ENCODE peak calls at places on chromosome 3, in five cellular contexts. W is HepG2, D is GM12878, K is K562, Z is GM23338. Y is an unnamed sample.

GRCh38 chr3:111761309-111761795 is 97.7 kb upstream of the PHLDB2 start:
- DNase-seq in W (no peak), D (no peak), K (no peak), Z (no peak), Y (peak)

GRCh38 chr3:111607242-111607641 is 12.1 kb upstream of the ZBED2 start:
- DNase-seq in W (no peak), D (no peak), K (no peak), Z (no peak), Y (no peak)

GRCh38 chr3:135564696-135565095 is 400.8 kb upstream of the PPP2R3A start:
- DNase-seq in W (no peak), D (no peak), K (no peak), Z (no peak), Y (no peak)

GRCh38 chr3:99875573-99875924 is 57.9 kb downstream of the CMSS1 start:
- DNase-seq in W (peak), D (no peak), K (peak), Z (peak), Y (no peak)

GRCh38 chr3:141797167-141797773 is 34.1 kb downstream of the GRK7 start:
- DNase-seq in W (no peak), D (no peak), K (no peak), Z (peak), Y (no peak)

GRCh38 chr3:47324278-47324865 is 41.6 kb downstream of the KLHL18 start:
- DNase-seq in W (peak), D (peak), K (peak), Z (peak), Y (peak)

GRCh38 chr3:174397848-174398247 is 461.3 kb upstream of the NAALADL2 start:
- DNase-seq in W (peak), D (no peak), K (no peak), Z (peak), Y (peak)

GRCh38 chr3:100993309-100993708 is at the start of gene ABI3BP:
- DNase-seq in W (no peak), D (no peak), K (no peak), Z (no peak), Y (peak)

GRCh38 chr3:187963003-187963676 is 190.8 kb upstream of the LPP start:
- DNase-seq in W (no peak), D (no peak), K (no peak), Z (peak), Y (no peak)

GRCh38 chr3:94234177-94234788 is 171.4 kb downstream of the NSUN3 start:
- DNase-seq in W (peak), D (no peak), K (peak), Z (peak), Y (peak)

GRCh38 chr3:71309342-71309741 is 274.2 kb downstream of the FOXP1 start:
- DNase-seq in W (no peak), D (no peak), K (no peak), Z (no peak), Y (no peak)

GRCh38 chr3:62094461-62094860 is 278.9 kb downstream of the FEZF2 start:
- DNase-seq in W (no peak), D (no peak), K (no peak), Z (no peak), Y (no peak)

GRCh38 chr3:152298393-152299242 is 29.9 kb downstream of the MBNL1 start:
- DNase-seq in W (peak), D (peak), K (peak), Z (no peak), Y (peak)

GRCh38 chr3:189304465-189305341 is 132.9 kb downstream of the TPRG1 start:
- DNase-seq in W (no peak), D (no peak), K (no peak), Z (peak), Y (peak)

GRCh38 chr3:133588035-133588434 is 14.5 kb downstream of the CDV3 start:
- DNase-seq in W (no peak), D (no peak), K (no peak), Z (no peak), Y (no peak)

GRCh38 chr3:128559486-128560225 is 66.7 kb upstream of the GATA2 start:
- DNase-seq in W (no peak), D (no peak), K (no peak), Z (peak), Y (peak)

GRCh38 chr3:13057641-13058040 is 15.6 kb downstream of the IQSEC1 start:
- DNase-seq in W (no peak), D (no peak), K (no peak), Z (no peak), Y (no peak)

GRCh38 chr3:128326051-128326823 is 140.5 kb downstream of the DNAJB8 start:
- DNase-seq in W (no peak), D (no peak), K (no peak), Z (no peak), Y (no peak)

GRCh38 chr3:58333206-58334012 is 717 bp downstream of the PXK start:
- DNase-seq in W (no peak), D (no peak), K (no peak), Z (peak), Y (peak)

GRCh38 chr3:143835312-143835711 is 13.0 kb downstream of the SLC9A9 start:
- DNase-seq in W (no peak), D (no peak), K (no peak), Z (no peak), Y (no peak)

GRCh38 chr3:65946438-65946837 is 92.3 kb downstream of the MAGI1 start:
- DNase-seq in W (no peak), D (no peak), K (no peak), Z (no peak), Y (no peak)

GRCh38 chr3:72595927-72596610 is 252.2 kb downstream of the SHQ1 start:
- DNase-seq in W (no peak), D (no peak), K (no peak), Z (no peak), Y (no peak)

GRCh38 chr3:94360982-94361381 is 298.1 kb downstream of the NSUN3 start:
- DNase-seq in W (no peak), D (no peak), K (no peak), Z (no peak), Y (no peak)

GRCh38 chr3:53808496-53808895 is 37.7 kb downstream of the CHDH start:
- DNase-seq in W (no peak), D (no peak), K (no peak), Z (no peak), Y (no peak)

GRCh38 chr3:94132777-94133176 is 69.9 kb downstream of the NSUN3 start:
- DNase-seq in W (no peak), D (no peak), K (no peak), Z (peak), Y (no peak)

GRCh38 chr3:54376941-54377578 is 254.7 kb downstream of the CACNA2D3 start:
- DNase-seq in W (no peak), D (no peak), K (no peak), Z (no peak), Y (no peak)

GRCh38 chr3:10196389-10197052 is 31.8 kb downstream of the IRAK2 start:
- DNase-seq in W (no peak), D (peak), K (no peak), Z (no peak), Y (no peak)

GRCh38 chr3:168839692-168840091 is 744.0 kb upstream of the GOLIM4 start:
- DNase-seq in W (no peak), D (no peak), K (no peak), Z (peak), Y (no peak)

GRCh38 chr3:62622553-62623174 is 249.3 kb upstream of the FEZF2 start:
- DNase-seq in W (peak), D (peak), K (peak), Z (peak), Y (peak)

GRCh38 chr3:174667386-174667785 is 191.7 kb upstream of the NAALADL2 start:
- DNase-seq in W (no peak), D (no peak), K (no peak), Z (no peak), Y (no peak)

GRCh38 chr3:83477563-83477962 is 1481.2 kb upstream of the CADM2 start:
- DNase-seq in W (no peak), D (no peak), K (no peak), Z (no peak), Y (no peak)

GRCh38 chr3:99665017-99665416 is 26.6 kb downstream of the COL8A1 start:
- DNase-seq in W (no peak), D (no peak), K (no peak), Z (no peak), Y (no peak)

GRCh38 chr3:55173504-55173903 is 245.6 kb upstream of the LRTM1 start:
- DNase-seq in W (no peak), D (no peak), K (no peak), Z (no peak), Y (no peak)

GRCh38 chr3:42665050-42665878 is 11.8 kb downstream of the ZBTB47 start:
- DNase-seq in W (no peak), D (no peak), K (no peak), Z (no peak), Y (no peak)

GRCh38 chr3:42667096-42667522 is 13.6 kb downstream of the ZBTB47 start:
- DNase-seq in W (no peak), D (no peak), K (no peak), Z (no peak), Y (no peak)

GRCh38 chr3:42666577-42666998 is 13.1 kb downstream of the ZBTB47 start:
- DNase-seq in W (no peak), D (no peak), K (no peak), Z (no peak), Y (no peak)

GRCh38 chr3:42664443-42664814 is 10.9 kb downstream of the ZBTB47 start:
- DNase-seq in W (no peak), D (no peak), K (no peak), Z (no peak), Y (no peak)

GRCh38 chr3:42666022-42666421 is 12.5 kb downstream of the ZBTB47 start:
- DNase-seq in W (no peak), D (no peak), K (no peak), Z (no peak), Y (no peak)
- TF ChIP-seq JUNB in W (no peak), D (no peak), K (no peak), Z (no peak), Y (no peak)

GRCh38 chr3:186374370-186374769 is 12.3 kb upstream of the DGKG start:
- DNase-seq in W (no peak), D (no peak), K (no peak), Z (no peak), Y (no peak)
- TF ChIP-seq JUNB in W (no peak), D (no peak), K (no peak), Z (no peak), Y (no peak)

GRCh38 chr3:30292192-30292893 is 314.1 kb upstream of the TGFBR2 start:
- DNase-seq in W (peak), D (no peak), K (no peak), Z (no peak), Y (no peak)

GRCh38 chr3:30289324-30289723 is 317.1 kb upstream of the TGFBR2 start:
- DNase-seq in W (peak), D (no peak), K (no peak), Z (no peak), Y (no peak)

GRCh38 chr3:30288830-30289229 is 317.6 kb upstream of the TGFBR2 start:
- DNase-seq in W (no peak), D (no peak), K (no peak), Z (no peak), Y (no peak)

GRCh38 chr3:30289751-30290150 is 316.6 kb upstream of the TGFBR2 start:
- DNase-seq in W (no peak), D (no peak), K (no peak), Z (no peak), Y (no peak)

GRCh38 chr3:30290479-30290878 is 315.9 kb upstream of the TGFBR2 start:
- DNase-seq in W (no peak), D (no peak), K (no peak), Z (no peak), Y (no peak)
- TF ChIP-seq JUNB in W (no peak), D (no peak), K (no peak), Z (no peak), Y (no peak)

DNA sequence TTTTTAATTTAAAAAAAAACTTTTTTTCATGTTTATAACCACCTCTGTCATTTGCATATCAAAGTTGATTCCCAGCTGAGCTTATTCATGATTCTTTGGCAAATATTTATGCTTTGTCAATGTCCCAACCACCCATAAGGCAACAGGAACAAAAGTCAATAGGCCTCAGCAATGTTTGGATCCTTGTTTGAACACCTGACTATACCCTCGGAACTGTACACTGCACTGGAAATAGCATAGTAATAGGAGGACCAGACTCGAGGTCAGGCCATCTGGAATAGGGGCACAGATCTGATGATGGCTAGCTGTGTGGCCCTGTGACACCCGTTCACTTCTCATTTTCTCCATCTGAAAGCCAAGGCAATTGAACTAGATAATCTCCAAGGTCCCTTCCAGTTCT is 301.7 kb upstream of the ATP11B start:
- DNase-seq in W (no peak), D (no peak), K (no peak), Z (no peak), Y (no peak)
- TF ChIP-seq JUNB in W (no peak), D (no peak), K (no peak), Z (no peak), Y (no peak)

Y was measured in A549.